ENCODE peak calls at places on chromosomes 16 and 17, in four cellular contexts. One of them, this sample, is unnamed.

GRCh38 chr16:53507464-53508180 is 4.6 kb upstream of the AKTIP start:
- DNase-seq in K562: no peak
- DNase-seq in H1: no peak
- DNase-seq in HepG2: no peak
- DNase-seq in this sample: no peak

GRCh38 chr17:75915268-75915667 is 10.6 kb upstream of the MRPL38 start:
- DNase-seq in HepG2: no peak
- DNase-seq in H1: no peak
- DNase-seq in K562: no peak
- DNase-seq in this sample: no peak

GRCh38 chr17:61755078-61755477 is 108.2 kb downstream of the BRIP1 start:
- DNase-seq in HepG2: no peak
- DNase-seq in K562: no peak
- DNase-seq in H1: no peak
- DNase-seq in this sample: no peak

GRCh38 chr17:58082870-58083490 is at the start of gene DYNLL2:
- DNase-seq in HepG2: peak
- DNase-seq in K562: peak
- DNase-seq in H1: peak
- DNase-seq in this sample: peak

GRCh38 chr16:54438469-54438868 is 151.9 kb upstream of the IRX3 start:
- DNase-seq in HepG2: no peak
- DNase-seq in H1: no peak
- DNase-seq in K562: no peak
- DNase-seq in this sample: no peak

GRCh38 chr16:66028505-66029216 is 337.8 kb upstream of the CDH5 start:
- DNase-seq in H1: no peak
- DNase-seq in K562: no peak
- DNase-seq in HepG2: no peak
- DNase-seq in this sample: no peak

GRCh38 chr17:39209317-39210092 is 9.4 kb downstream of the RPL19 start:
- DNase-seq in HepG2: no peak
- DNase-seq in K562: peak
- DNase-seq in H1: peak
- DNase-seq in this sample: no peak

GRCh38 chr16:66414891-66415290 is 12.2 kb upstream of the BEAN1 start:
- DNase-seq in K562: no peak
- DNase-seq in H1: no peak
- DNase-seq in HepG2: no peak
- DNase-seq in this sample: no peak

GRCh38 chr16:84827131-84827574 is 7.4 kb downstream of the CRISPLD2 start:
- DNase-seq in HepG2: no peak
- DNase-seq in H1: no peak
- DNase-seq in K562: no peak
- DNase-seq in this sample: no peak

GRCh38 chr16:2737238-2737605 is 15.2 kb upstream of the SRRM2 start:
- DNase-seq in HepG2: no peak
- DNase-seq in K562: no peak
- DNase-seq in H1: no peak
- DNase-seq in this sample: no peak

GRCh38 chr16:77660311-77660710 is 62.0 kb upstream of the NUDT7 start:
- DNase-seq in K562: peak
- DNase-seq in H1: peak
- DNase-seq in HepG2: peak
- DNase-seq in this sample: peak

GRCh38 chr16:5042574-5043171 is 8.9 kb upstream of the NAGPA start:
- DNase-seq in HepG2: peak
- DNase-seq in K562: no peak
- DNase-seq in H1: no peak
- DNase-seq in this sample: no peak

GRCh38 chr17:78154903-78155811 is 9.0 kb downstream of the C17orf99 start:
- DNase-seq in HepG2: no peak
- DNase-seq in K562: no peak
- DNase-seq in H1: no peak
- DNase-seq in this sample: no peak

GRCh38 chr16:8665529-8665928 is 8.9 kb upstream of the ABAT start:
- DNase-seq in HepG2: no peak
- DNase-seq in H1: no peak
- DNase-seq in K562: no peak
- DNase-seq in this sample: no peak

GRCh38 chr17:7293821-7294613 is 422 bp downstream of the YBX2 start:
- DNase-seq in H1: peak
- DNase-seq in HepG2: peak
- DNase-seq in K562: peak
- DNase-seq in this sample: no peak

GRCh38 chr17:8222380-8222629 is 11.9 kb upstream of the AURKB start:
- DNase-seq in H1: no peak
- DNase-seq in HepG2: peak
- DNase-seq in K562: peak
- DNase-seq in this sample: no peak

GRCh38 chr17:50055055-50055425 is 870 bp upstream of the ITGA3 start:
- DNase-seq in H1: peak
- DNase-seq in K562: no peak
- DNase-seq in HepG2: no peak
- DNase-seq in this sample: peak

GRCh38 chr16:346587-346986 is 5.9 kb downstream of the AXIN1 start:
- DNase-seq in H1: peak
- DNase-seq in HepG2: no peak
- DNase-seq in K562: no peak
- DNase-seq in this sample: no peak

GRCh38 chr17:38704645-38705522 is at the start of gene MLLT6:
- DNase-seq in HepG2: peak
- DNase-seq in H1: no peak
- DNase-seq in K562: peak
- DNase-seq in this sample: peak

GRCh38 chr16:57644383-57645014 is 16.1 kb downstream of the ADGRG1 start:
- DNase-seq in K562: no peak
- DNase-seq in H1: no peak
- DNase-seq in HepG2: no peak
- DNase-seq in this sample: no peak

GRCh38 chr16:57647136-57647875 is 18.9 kb downstream of the ADGRG1 start:
- DNase-seq in HepG2: no peak
- DNase-seq in K562: no peak
- DNase-seq in H1: no peak
- DNase-seq in this sample: no peak

GRCh38 chr16:57646388-57647039 is 18.1 kb downstream of the ADGRG1 start:
- DNase-seq in K562: no peak
- DNase-seq in H1: no peak
- DNase-seq in HepG2: no peak
- DNase-seq in this sample: no peak

GRCh38 chr16:57643902-57644301 is 15.5 kb downstream of the ADGRG1 start:
- DNase-seq in H1: no peak
- DNase-seq in K562: no peak
- DNase-seq in HepG2: no peak
- DNase-seq in this sample: no peak

GRCh38 chr16:57645691-57646387 is 17.4 kb downstream of the ADGRG1 start:
- DNase-seq in HepG2: no peak
- DNase-seq in K562: no peak
- DNase-seq in H1: no peak
- DNase-seq in this sample: no peak
- TF ChIP-seq PHF8 in HepG2: no peak
- TF ChIP-seq PHF8 in K562: no peak
- TF ChIP-seq PHF8 in H1: no peak
- TF ChIP-seq PHF8 in this sample: no peak

GRCh38 chr17:17783825-17784598 is 52.8 kb downstream of the SREBF1 start:
- DNase-seq in H1: no peak
- DNase-seq in HepG2: no peak
- DNase-seq in K562: no peak
- DNase-seq in this sample: no peak
- TF ChIP-seq PHF8 in H1: no peak
- TF ChIP-seq PHF8 in HepG2: no peak
- TF ChIP-seq PHF8 in K562: no peak
- TF ChIP-seq PHF8 in this sample: no peak

GRCh38 chr17:43931062-43931571 is 11.2 kb downstream of the PPY start:
- DNase-seq in H1: no peak
- DNase-seq in HepG2: peak
- DNase-seq in K562: no peak
- DNase-seq in this sample: no peak
- TF ChIP-seq PHF8 in H1: no peak
- TF ChIP-seq PHF8 in HepG2: no peak
- TF ChIP-seq PHF8 in K562: no peak
- TF ChIP-seq PHF8 in this sample: no peak

GRCh38 chr17:79496422-79497005 is 114.3 kb downstream of the RBFOX3 start:
- DNase-seq in HepG2: no peak
- DNase-seq in H1: no peak
- DNase-seq in K562: no peak
- DNase-seq in this sample: no peak
- TF ChIP-seq PHF8 in HepG2: no peak
- TF ChIP-seq PHF8 in H1: no peak
- TF ChIP-seq PHF8 in K562: no peak
- TF ChIP-seq PHF8 in this sample: no peak

DNA sequence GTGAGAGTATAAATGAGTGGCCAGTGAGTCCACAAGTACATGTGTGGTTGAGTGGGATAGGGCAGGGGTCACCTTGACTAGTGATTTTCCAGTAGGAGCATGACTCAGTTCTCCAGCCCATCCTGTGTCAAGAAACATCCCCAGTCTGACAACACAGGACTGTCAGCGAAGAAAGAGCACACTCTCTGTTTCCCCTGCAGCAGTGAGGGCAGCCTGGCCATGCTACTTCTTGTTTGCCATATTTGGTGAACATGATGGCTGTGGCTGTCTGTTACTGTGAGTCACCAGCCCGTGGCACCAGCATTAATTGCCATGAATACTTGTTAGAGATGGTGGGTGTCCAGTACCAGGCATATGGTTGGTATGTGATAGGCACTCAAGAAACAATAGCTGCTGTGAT is 13.1 kb upstream of the SALL1 start:
- DNase-seq in HepG2: no peak
- DNase-seq in K562: no peak
- DNase-seq in H1: no peak
- DNase-seq in this sample: no peak
- TF ChIP-seq PHF8 in HepG2: no peak
- TF ChIP-seq PHF8 in K562: no peak
- TF ChIP-seq PHF8 in H1: no peak
- TF ChIP-seq PHF8 in this sample: no peak

GRCh38 chr16:23505180-23505665 is 5.1 kb downstream of the GGA2 start:
- DNase-seq in K562: no peak
- DNase-seq in H1: no peak
- DNase-seq in HepG2: no peak
- DNase-seq in this sample: no peak
- TF ChIP-seq PHF8 in K562: no peak
- TF ChIP-seq PHF8 in H1: no peak
- TF ChIP-seq PHF8 in HepG2: no peak
- TF ChIP-seq PHF8 in this sample: no peak